ENCODE peak calls at places on chromosomes 2 and 18, in five cellular contexts. Q, U, B, K and G are unnamed samples.

GRCh38 chr2:65545818-65546217 is 113.4 kb upstream of the SPRED2 start:
- DNase-seq in Q (no peak), U (no peak), B (no peak), K (no peak), G (no peak)

GRCh38 chr2:170711774-170712652 is 3.1 kb upstream of the SP5 start:
- DNase-seq in Q (no peak), U (no peak), B (peak), K (peak), G (no peak)

GRCh38 chr18:77015176-77015575 is 117.4 kb downstream of the MBP start:
- DNase-seq in Q (peak), U (no peak), B (no peak), K (no peak), G (no peak)

GRCh38 chr2:904243-905024 is 46.2 kb upstream of the SNTG2 start:
- DNase-seq in Q (no peak), U (no peak), B (no peak), K (peak), G (no peak)

GRCh38 chr2:63064661-63065060 is 14.0 kb downstream of the OTX1 start:
- DNase-seq in Q (no peak), U (no peak), B (no peak), K (no peak), G (no peak)

GRCh38 chr2:162075689-162076132 is 1.7 kb upstream of the DPP4 start:
- DNase-seq in Q (no peak), U (no peak), B (no peak), K (no peak), G (no peak)

GRCh38 chr2:212237350-212238095 is 301.1 kb downstream of the ERBB4 start:
- DNase-seq in Q (no peak), U (no peak), B (no peak), K (peak), G (no peak)

GRCh38 chr2:151637284-151637781 is 96.9 kb downstream of the NEB start:
- DNase-seq in Q (no peak), U (peak), B (no peak), K (no peak), G (no peak)

GRCh38 chr2:181393472-181393871 is 63.7 kb upstream of the ITGA4 start:
- DNase-seq in Q (no peak), U (no peak), B (no peak), K (no peak), G (no peak)

GRCh38 chr2:20991031-20991430 is 52.8 kb downstream of the APOB start:
- DNase-seq in Q (no peak), U (no peak), B (no peak), K (no peak), G (no peak)

GRCh38 chr18:43931439-43931838 is 654.1 kb upstream of the SYT4 start:
- DNase-seq in Q (no peak), U (no peak), B (no peak), K (no peak), G (no peak)

GRCh38 chr2:200396726-200397348 is 90.3 kb downstream of the SPATS2L start:
- DNase-seq in Q (no peak), U (no peak), B (no peak), K (no peak), G (no peak)

GRCh38 chr18:68721681-68722583 is 7.0 kb upstream of the TMX3 start:
- DNase-seq in Q (no peak), U (peak), B (no peak), K (no peak), G (no peak)

GRCh38 chr2:84029903-84030559 is 429.0 kb downstream of the SUCLG1 start:
- DNase-seq in Q (no peak), U (no peak), B (no peak), K (no peak), G (no peak)

GRCh38 chr18:3620146-3621119 is 170.5 kb downstream of the TGIF1 start:
- DNase-seq in Q (no peak), U (no peak), B (peak), K (no peak), G (no peak)

GRCh38 chr18:69885841-69886531 is 61.7 kb downstream of the CD226 start:
- DNase-seq in Q (no peak), U (peak), B (no peak), K (no peak), G (no peak)

GRCh38 chr18:58337688-58338087 is 291.2 kb downstream of the ALPK2 start:
- DNase-seq in Q (no peak), U (no peak), B (no peak), K (no peak), G (no peak)

GRCh38 chr2:177106212-177106611 is 106.4 kb upstream of the HNRNPA3 start:
- DNase-seq in Q (no peak), U (no peak), B (no peak), K (peak), G (no peak)

GRCh38 chr2:119233326-119234020 is 9.8 kb downstream of the STEAP3 start:
- DNase-seq in Q (no peak), U (no peak), B (no peak), K (no peak), G (peak)

GRCh38 chr2:86498468-86499260 is 57.5 kb downstream of the KDM3A start:
- DNase-seq in Q (no peak), U (no peak), B (no peak), K (no peak), G (no peak)

GRCh38 chr18:75248426-75249191 is 38.0 kb downstream of the TSHZ1 start:
- DNase-seq in Q (no peak), U (no peak), B (no peak), K (no peak), G (no peak)

GRCh38 chr18:75251466-75251865 is 40.9 kb downstream of the TSHZ1 start:
- DNase-seq in Q (no peak), U (no peak), B (no peak), K (no peak), G (no peak)

GRCh38 chr18:75250471-75250821 is 39.8 kb downstream of the TSHZ1 start:
- DNase-seq in Q (no peak), U (no peak), B (no peak), K (no peak), G (no peak)

GRCh38 chr18:75249192-75249551 is 38.6 kb downstream of the TSHZ1 start:
- DNase-seq in Q (no peak), U (no peak), B (no peak), K (no peak), G (no peak)

DNA sequence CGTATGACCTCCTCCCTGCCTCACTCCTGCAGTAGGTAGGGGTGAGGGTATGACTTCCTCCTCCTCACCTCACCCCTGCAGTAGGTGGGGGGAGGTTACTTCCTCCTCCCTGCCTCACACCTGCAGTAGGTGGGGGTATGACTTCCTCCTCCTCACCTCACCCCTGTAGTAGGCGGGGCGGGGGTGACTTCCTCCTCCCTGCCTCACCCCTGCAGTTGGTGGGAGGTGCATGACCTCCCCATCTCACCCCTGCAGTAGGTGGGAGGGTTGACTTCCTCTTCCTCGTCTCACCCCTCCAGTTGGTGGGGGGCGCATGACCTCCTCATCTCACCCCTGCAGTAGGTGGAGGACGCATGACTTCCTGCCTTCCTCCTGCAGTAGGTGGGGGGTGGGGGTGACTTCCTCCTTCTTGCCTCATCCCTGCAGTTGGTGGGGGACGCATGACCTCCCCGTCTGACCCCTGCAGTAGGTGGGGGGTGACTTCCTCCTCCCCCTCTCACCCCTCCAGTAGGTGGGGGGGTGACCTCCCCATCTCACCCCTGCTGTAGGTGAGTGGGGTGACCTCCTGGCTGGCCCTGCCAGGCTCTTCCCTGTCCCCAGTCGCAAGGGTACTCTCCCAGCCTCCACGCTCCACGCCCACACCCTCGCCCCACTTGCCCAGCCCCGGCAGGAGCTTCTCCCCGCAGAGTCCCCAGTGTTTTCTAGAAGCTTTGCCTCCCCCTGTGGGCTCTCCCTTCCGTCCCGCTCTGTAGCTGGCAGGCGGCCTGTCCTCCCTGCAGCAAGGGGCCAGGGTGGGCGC is 39.3 kb downstream of the TSHZ1 start:
- DNase-seq in Q (no peak), U (no peak), B (no peak), K (no peak), G (no peak)
- TF ChIP-seq POLR2AphosphoS5 in Q (no peak), U (no peak), B (no peak), K (no peak), G (no peak)

GRCh38 chr2:101307950-101308431 is 510 bp downstream of the RNF149 start:
- DNase-seq in Q (no peak), U (no peak), B (no peak), K (peak), G (peak)

GRCh38 chr2:101310591-101311389 is 2.3 kb upstream of the RNF149 start:
- DNase-seq in Q (no peak), U (no peak), B (no peak), K (no peak), G (no peak)

GRCh38 chr2:101307503-101307902 is 998 bp downstream of the RNF149 start:
- DNase-seq in Q (no peak), U (no peak), B (no peak), K (no peak), G (no peak)

GRCh38 chr2:101309211-101309700 is 755 bp upstream of the RNF149 start:
- DNase-seq in Q (no peak), U (no peak), B (no peak), K (no peak), G (no peak)

GRCh38 chr2:101308432-101309210 is at the start of gene RNF149:
- DNase-seq in Q (peak), U (peak), B (peak), K (peak), G (peak)
- TF ChIP-seq POLR2AphosphoS5 in Q (peak), U (peak), B (peak), K (peak), G (no peak)

GRCh38 chr2:38600242-38600891 is 2.4 kb downstream of the HNRNPLL start:
- DNase-seq in Q (no peak), U (no peak), B (no peak), K (peak), G (no peak)

GRCh38 chr2:38597115-38597514 is 5.6 kb downstream of the HNRNPLL start:
- DNase-seq in Q (no peak), U (no peak), B (no peak), K (no peak), G (no peak)

GRCh38 chr2:38598991-38599295 is 3.8 kb downstream of the HNRNPLL start:
- DNase-seq in Q (no peak), U (no peak), B (no peak), K (no peak), G (no peak)

GRCh38 chr2:38599706-38600105 is 3.0 kb downstream of the HNRNPLL start:
- DNase-seq in Q (no peak), U (no peak), B (no peak), K (no peak), G (no peak)

GRCh38 chr2:38598200-38598990 is 4.3 kb downstream of the HNRNPLL start:
- DNase-seq in Q (no peak), U (no peak), B (no peak), K (peak), G (no peak)
- TF ChIP-seq POLR2AphosphoS5 in Q (no peak), U (no peak), B (no peak), K (no peak), G (no peak)

GRCh38 chr2:101012706-101013181 is 10.7 kb downstream of the RPL31 start:
- DNase-seq in Q (no peak), U (no peak), B (no peak), K (peak), G (no peak)
- TF ChIP-seq POLR2AphosphoS5 in Q (no peak), U (no peak), B (no peak), K (no peak), G (no peak)

DNA sequence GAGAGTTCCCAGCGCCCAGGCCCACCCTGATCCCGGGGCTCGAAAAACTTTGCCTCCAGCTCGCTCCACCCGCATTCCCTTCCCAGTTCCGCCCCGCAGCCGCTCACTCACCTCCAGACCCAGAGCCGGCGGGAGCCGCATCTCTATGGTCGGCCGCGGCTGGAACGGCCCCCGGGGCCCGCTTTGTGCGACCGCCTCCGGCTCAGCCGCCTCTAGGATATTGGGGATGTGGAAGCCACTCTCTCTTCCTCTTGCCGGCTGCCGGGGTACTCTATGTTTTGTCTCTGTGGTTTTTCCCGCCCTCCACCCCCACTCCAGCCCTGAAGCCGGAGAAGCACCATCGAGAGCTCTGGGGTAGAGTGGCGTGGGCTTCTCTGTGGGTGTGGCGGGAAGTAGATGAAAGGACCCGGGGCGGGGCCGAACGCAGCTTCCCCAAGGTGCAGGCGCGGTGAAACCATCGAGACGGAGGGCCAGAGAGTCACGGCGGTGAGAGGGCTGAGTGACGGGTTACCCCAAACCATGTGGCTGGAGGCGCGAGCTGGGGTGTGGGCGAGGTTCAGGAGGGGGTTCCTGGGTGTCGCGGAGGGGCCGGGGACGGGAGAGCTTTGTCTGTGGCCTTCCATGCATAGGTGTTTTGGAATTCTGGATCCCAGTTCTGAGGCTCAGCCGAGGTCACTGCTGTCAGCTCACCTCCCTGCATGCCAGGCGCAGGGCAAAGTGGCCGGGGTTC is at the start of the genes BCS1L and ZNF142:
- DNase-seq in Q (peak), U (peak), B (peak), K (peak), G (peak)
- TF ChIP-seq POLR2AphosphoS5 in Q (no peak), U (peak), B (peak), K (peak), G (peak)

GRCh38 chr2:12805032-12805431 is 88.3 kb downstream of the TRIB2 start:
- DNase-seq in Q (no peak), U (no peak), B (no peak), K (no peak), G (no peak)

GRCh38 chr2:12804141-12804857 is 87.6 kb downstream of the TRIB2 start:
- DNase-seq in Q (no peak), U (no peak), B (no peak), K (no peak), G (no peak)

GRCh38 chr2:12807907-12808810 is 91.4 kb downstream of the TRIB2 start:
- DNase-seq in Q (no peak), U (no peak), B (no peak), K (no peak), G (no peak)

GRCh38 chr2:12806535-12806934 is 89.8 kb downstream of the TRIB2 start:
- DNase-seq in Q (no peak), U (no peak), B (no peak), K (no peak), G (no peak)

GRCh38 chr2:12803616-12804015 is 86.9 kb downstream of the TRIB2 start:
- DNase-seq in Q (no peak), U (no peak), B (no peak), K (no peak), G (no peak)
- TF ChIP-seq POLR2AphosphoS5 in Q (no peak), U (no peak), B (no peak), K (no peak), G (no peak)

GRCh38 chr18:63366991-63367240 is at the start of gene KDSR:
- DNase-seq in Q (no peak), U (no peak), B (no peak), K (no peak), G (no peak)

GRCh38 chr18:63368611-63369010 is 1.6 kb upstream of the KDSR start:
- DNase-seq in Q (no peak), U (no peak), B (no peak), K (no peak), G (no peak)

GRCh38 chr18:63365909-63366269 is 1.1 kb downstream of the KDSR start:
- DNase-seq in Q (no peak), U (no peak), B (no peak), K (peak), G (peak)

GRCh38 chr18:63367241-63367953 is 391 bp upstream of the KDSR start:
- DNase-seq in Q (peak), U (peak), B (peak), K (peak), G (peak)

DNA sequence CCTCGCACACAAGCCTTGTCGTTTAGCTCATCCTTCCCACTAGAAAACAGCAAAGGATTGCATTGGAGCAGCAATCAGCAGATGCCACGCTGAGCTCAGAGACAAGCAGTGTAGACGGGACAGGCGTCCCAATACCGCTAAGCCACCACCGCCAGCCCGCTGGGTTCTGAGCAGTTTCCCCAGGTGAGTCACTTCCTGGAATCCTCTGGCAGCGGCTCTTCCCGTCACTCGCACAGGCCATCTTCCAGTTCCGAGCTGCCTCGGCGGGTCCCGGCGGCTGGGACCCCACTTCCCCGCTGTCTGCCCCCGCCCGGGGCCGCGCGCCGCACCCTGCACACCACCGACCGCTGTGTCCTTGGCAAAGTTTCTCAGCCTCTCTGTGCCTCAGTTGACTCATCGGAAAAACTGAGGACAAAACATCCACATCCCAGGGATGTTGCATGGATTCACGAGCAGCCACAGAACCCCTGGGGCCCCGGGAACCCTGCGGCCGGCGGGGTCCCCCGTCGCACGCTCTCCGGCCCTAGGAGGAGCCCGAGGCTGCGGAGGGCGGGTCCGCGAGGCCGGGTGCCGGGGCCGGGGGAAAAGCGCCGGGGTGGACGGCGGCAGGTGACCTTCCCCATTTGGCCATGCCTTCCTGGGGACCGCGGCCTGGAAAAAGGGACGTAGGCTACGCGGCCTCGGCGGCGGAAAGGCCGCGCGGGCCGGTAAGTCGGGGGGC is 576 bp downstream of the KDSR start:
- DNase-seq in Q (peak), U (no peak), B (peak), K (peak), G (peak)
- TF ChIP-seq POLR2AphosphoS5 in Q (no peak), U (no peak), B (no peak), K (no peak), G (no peak)

DNA sequence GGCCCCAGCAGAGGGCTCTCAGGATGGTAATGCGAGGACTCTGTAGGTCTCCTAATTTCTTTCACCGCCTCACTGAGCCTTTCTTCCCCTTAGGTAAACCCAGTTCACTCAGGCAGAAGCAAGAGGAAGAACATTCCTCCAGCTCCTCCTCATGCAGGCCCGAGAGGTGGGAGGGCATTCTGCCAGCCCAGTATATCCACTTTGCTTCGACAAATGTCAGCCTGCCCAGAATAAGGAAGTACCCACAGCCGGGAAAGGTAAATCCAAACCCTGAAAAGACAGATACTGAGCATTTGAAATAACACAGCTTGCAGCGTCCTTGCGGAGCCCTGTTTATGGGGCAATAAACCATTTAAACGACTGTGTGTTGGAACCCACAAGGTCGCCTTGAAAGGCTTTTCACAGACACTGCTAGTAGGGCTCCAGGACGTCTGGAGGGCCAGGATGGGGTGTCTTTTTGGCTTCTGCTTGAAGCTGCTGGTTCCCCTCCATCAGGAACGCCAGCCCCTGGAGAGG is 63.0 kb upstream of the STPG4 start:
- DNase-seq in Q (peak), U (no peak), B (peak), K (no peak), G (no peak)
- TF ChIP-seq POLR2AphosphoS5 in Q (no peak), U (no peak), B (no peak), K (no peak), G (no peak)

GRCh38 chr2:241213036-241213435 is 24.6 kb downstream of the ANO7 start:
- DNase-seq in Q (no peak), U (no peak), B (no peak), K (no peak), G (no peak)

GRCh38 chr2:241215421-241215820 is 26.9 kb downstream of the ANO7 start:
- DNase-seq in Q (no peak), U (no peak), B (no peak), K (no peak), G (no peak)

GRCh38 chr2:241213567-241213966 is 25.1 kb downstream of the ANO7 start:
- DNase-seq in Q (no peak), U (no peak), B (no peak), K (no peak), G (no peak)

GRCh38 chr2:241214766-241215165 is 26.3 kb downstream of the ANO7 start:
- DNase-seq in Q (no peak), U (no peak), B (no peak), K (no peak), G (no peak)

GRCh38 chr2:241214209-241214608 is 25.7 kb downstream of the ANO7 start:
- DNase-seq in Q (no peak), U (no peak), B (no peak), K (no peak), G (no peak)
- TF ChIP-seq POLR2AphosphoS5 in Q (no peak), U (no peak), B (no peak), K (no peak), G (no peak)